ENCODE peak calls at places on chromosome X, in nine cellular contexts. One of them, this sample, is unnamed.

GRCh38 chrX:104105330-104105729 is 7.0 kb upstream of the ZCCHC18 start:
- DNase-seq in cardiac muscle cell: no peak
- DNase-seq in upper lobe of right lung: no peak
- DNase-seq in DND-41: no peak
- DNase-seq in tibial artery: no peak
- DNase-seq in bronchial epithelial cell: no peak
- DNase-seq in right atrium auricular region: no peak
- DNase-seq in lung: no peak
- DNase-seq in AG10803: no peak
- DNase-seq in this sample: no peak

GRCh38 chrX:132751043-132751690 is 207.3 kb downstream of the HS6ST2 start:
- DNase-seq in right atrium auricular region: no peak
- DNase-seq in tibial artery: no peak
- DNase-seq in bronchial epithelial cell: no peak
- DNase-seq in lung: no peak
- DNase-seq in AG10803: no peak
- DNase-seq in cardiac muscle cell: no peak
- DNase-seq in DND-41: peak
- DNase-seq in upper lobe of right lung: no peak
- DNase-seq in this sample: no peak

GRCh38 chrX:142359359-142359758 is 154.3 kb upstream of the MAGEC2 start:
- DNase-seq in lung: no peak
- DNase-seq in bronchial epithelial cell: no peak
- DNase-seq in cardiac muscle cell: no peak
- DNase-seq in DND-41: no peak
- DNase-seq in tibial artery: no peak
- DNase-seq in right atrium auricular region: no peak
- DNase-seq in upper lobe of right lung: no peak
- DNase-seq in AG10803: no peak
- DNase-seq in this sample: no peak

GRCh38 chrX:31603411-31604120 is 531.7 kb upstream of the FTHL17 start:
- DNase-seq in tibial artery: no peak
- DNase-seq in upper lobe of right lung: no peak
- DNase-seq in right atrium auricular region: no peak
- DNase-seq in bronchial epithelial cell: no peak
- DNase-seq in cardiac muscle cell: peak
- DNase-seq in lung: no peak
- DNase-seq in DND-41: no peak
- DNase-seq in AG10803: peak
- DNase-seq in this sample: no peak

GRCh38 chrX:120456973-120457372 is 12.1 kb downstream of the LAMP2 start:
- DNase-seq in cardiac muscle cell: no peak
- DNase-seq in tibial artery: no peak
- DNase-seq in bronchial epithelial cell: peak
- DNase-seq in AG10803: peak
- DNase-seq in DND-41: peak
- DNase-seq in right atrium auricular region: no peak
- DNase-seq in lung: no peak
- DNase-seq in upper lobe of right lung: no peak
- DNase-seq in this sample: no peak

GRCh38 chrX:23907106-23907495 is 637 bp downstream of the APOO start:
- DNase-seq in lung: no peak
- DNase-seq in upper lobe of right lung: no peak
- DNase-seq in tibial artery: no peak
- DNase-seq in right atrium auricular region: no peak
- DNase-seq in AG10803: no peak
- DNase-seq in bronchial epithelial cell: no peak
- DNase-seq in cardiac muscle cell: no peak
- DNase-seq in DND-41: no peak
- DNase-seq in this sample: no peak

GRCh38 chrX:630922-631496 is 418 bp downstream of the SHOX start:
- DNase-seq in AG10803: no peak
- DNase-seq in lung: no peak
- DNase-seq in tibial artery: no peak
- DNase-seq in cardiac muscle cell: no peak
- DNase-seq in upper lobe of right lung: no peak
- DNase-seq in DND-41: no peak
- DNase-seq in right atrium auricular region: no peak
- DNase-seq in bronchial epithelial cell: no peak
- DNase-seq in this sample: no peak

GRCh38 chrX:107730298-107730655 is 45.3 kb downstream of the TSC22D3 start:
- DNase-seq in lung: no peak
- DNase-seq in cardiac muscle cell: no peak
- DNase-seq in AG10803: no peak
- DNase-seq in bronchial epithelial cell: no peak
- DNase-seq in upper lobe of right lung: no peak
- DNase-seq in tibial artery: no peak
- DNase-seq in DND-41: no peak
- DNase-seq in right atrium auricular region: no peak
- DNase-seq in this sample: no peak

GRCh38 chrX:70481424-70481823 is 36.8 kb downstream of the DLG3 start:
- DNase-seq in DND-41: no peak
- DNase-seq in tibial artery: no peak
- DNase-seq in lung: no peak
- DNase-seq in bronchial epithelial cell: peak
- DNase-seq in upper lobe of right lung: no peak
- DNase-seq in right atrium auricular region: no peak
- DNase-seq in AG10803: no peak
- DNase-seq in cardiac muscle cell: peak
- DNase-seq in this sample: no peak

GRCh38 chrX:85992811-85993229 is 54.5 kb downstream of the CHM start:
- DNase-seq in DND-41: no peak
- DNase-seq in right atrium auricular region: no peak
- DNase-seq in lung: no peak
- DNase-seq in tibial artery: no peak
- DNase-seq in AG10803: peak
- DNase-seq in cardiac muscle cell: peak
- DNase-seq in bronchial epithelial cell: peak
- DNase-seq in upper lobe of right lung: no peak
- DNase-seq in this sample: no peak

GRCh38 chrX:129788527-129788926 is 8.8 kb downstream of the SASH3 start:
- DNase-seq in AG10803: no peak
- DNase-seq in bronchial epithelial cell: no peak
- DNase-seq in lung: no peak
- DNase-seq in cardiac muscle cell: no peak
- DNase-seq in upper lobe of right lung: no peak
- DNase-seq in DND-41: no peak
- DNase-seq in tibial artery: no peak
- DNase-seq in right atrium auricular region: no peak
- DNase-seq in this sample: no peak

GRCh38 chrX:72114306-72114705 is 17.4 kb downstream of the RTL5 start:
- DNase-seq in AG10803: no peak
- DNase-seq in right atrium auricular region: no peak
- DNase-seq in lung: no peak
- DNase-seq in DND-41: no peak
- DNase-seq in upper lobe of right lung: no peak
- DNase-seq in cardiac muscle cell: no peak
- DNase-seq in tibial artery: no peak
- DNase-seq in bronchial epithelial cell: no peak
- DNase-seq in this sample: no peak

GRCh38 chrX:40168183-40169015 is 70.6 kb upstream of the BCOR start:
- DNase-seq in lung: no peak
- DNase-seq in bronchial epithelial cell: no peak
- DNase-seq in DND-41: no peak
- DNase-seq in cardiac muscle cell: no peak
- DNase-seq in tibial artery: no peak
- DNase-seq in AG10803: no peak
- DNase-seq in right atrium auricular region: no peak
- DNase-seq in upper lobe of right lung: no peak
- DNase-seq in this sample: no peak

GRCh38 chrX:12701625-12702024 is 89.6 kb upstream of the PRPS2 start:
- DNase-seq in lung: peak
- DNase-seq in right atrium auricular region: no peak
- DNase-seq in DND-41: peak
- DNase-seq in cardiac muscle cell: peak
- DNase-seq in AG10803: peak
- DNase-seq in bronchial epithelial cell: peak
- DNase-seq in tibial artery: no peak
- DNase-seq in upper lobe of right lung: peak
- DNase-seq in this sample: no peak

DNA sequence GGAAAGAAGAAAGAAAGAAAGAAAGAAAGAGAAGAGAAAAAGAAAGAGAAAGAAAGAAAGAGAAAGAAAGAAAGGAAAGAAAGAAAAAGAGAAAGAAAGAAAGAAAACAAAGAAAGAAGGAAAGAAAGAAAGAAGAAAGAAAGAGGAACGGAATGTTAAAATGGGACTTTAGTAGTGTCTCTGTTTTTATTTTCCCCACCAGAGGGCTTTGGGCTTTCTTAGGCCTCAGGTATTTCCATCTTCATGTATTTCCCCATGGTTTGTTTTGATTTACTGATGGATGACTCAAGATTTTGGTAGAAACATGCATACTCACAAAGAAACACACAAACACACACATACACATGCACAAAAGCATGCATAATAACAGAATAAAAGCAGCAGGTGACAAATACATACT is 181.2 kb downstream of the AFF2 start:
- DNase-seq in cardiac muscle cell: no peak
- DNase-seq in tibial artery: no peak
- DNase-seq in DND-41: no peak
- DNase-seq in right atrium auricular region: no peak
- DNase-seq in AG10803: no peak
- DNase-seq in bronchial epithelial cell: no peak
- DNase-seq in lung: no peak
- DNase-seq in upper lobe of right lung: no peak
- DNase-seq in this sample: no peak
- TF ChIP-seq CTCF in cardiac muscle cell: no peak
- TF ChIP-seq CTCF in tibial artery: no peak
- TF ChIP-seq CTCF in DND-41: no peak
- TF ChIP-seq CTCF in right atrium auricular region: no peak
- TF ChIP-seq CTCF in AG10803: no peak
- TF ChIP-seq CTCF in bronchial epithelial cell: no peak
- TF ChIP-seq CTCF in lung: no peak
- TF ChIP-seq CTCF in upper lobe of right lung: no peak
- TF ChIP-seq CTCF in this sample: no peak

GRCh38 chrX:134374294-134374693 is 85.7 kb upstream of the HPRT1 start:
- DNase-seq in AG10803: no peak
- DNase-seq in cardiac muscle cell: peak
- DNase-seq in bronchial epithelial cell: peak
- DNase-seq in right atrium auricular region: no peak
- DNase-seq in DND-41: no peak
- DNase-seq in upper lobe of right lung: no peak
- DNase-seq in tibial artery: no peak
- DNase-seq in lung: no peak
- DNase-seq in this sample: no peak
- H3K4me3 ChIP-seq in AG10803: peak
- H3K4me3 ChIP-seq in cardiac muscle cell: peak
- H3K4me3 ChIP-seq in bronchial epithelial cell: peak
- H3K4me3 ChIP-seq in right atrium auricular region: peak
- H3K4me3 ChIP-seq in DND-41: peak
- H3K4me3 ChIP-seq in upper lobe of right lung: peak
- H3K4me3 ChIP-seq in tibial artery: peak
- H3K4me3 ChIP-seq in lung: no peak
- H3K4me3 ChIP-seq in this sample: peak

DNA sequence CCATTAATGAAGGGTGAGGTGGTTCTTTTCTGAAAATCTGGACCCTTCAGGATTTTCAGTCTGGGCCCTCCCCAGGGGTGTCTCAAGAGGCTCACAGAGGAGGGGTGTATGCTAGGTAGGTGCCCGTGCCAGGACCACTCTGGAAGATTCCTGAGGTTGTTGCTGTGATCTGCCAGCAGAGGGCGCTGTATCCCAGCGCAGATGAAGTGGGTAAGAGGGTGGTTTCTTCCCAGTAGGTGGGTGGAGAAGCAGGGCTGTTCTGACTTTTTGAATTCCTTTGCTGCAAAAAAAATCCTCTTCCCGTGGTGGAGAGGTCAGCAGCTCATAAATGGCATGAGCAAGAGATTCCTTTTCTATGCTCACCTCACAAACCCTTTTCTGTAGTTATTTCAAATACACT is 51.1 kb downstream of the SCML1 start:
- DNase-seq in right atrium auricular region: no peak
- DNase-seq in upper lobe of right lung: peak
- DNase-seq in AG10803: peak
- DNase-seq in lung: no peak
- DNase-seq in bronchial epithelial cell: peak
- DNase-seq in DND-41: peak
- DNase-seq in cardiac muscle cell: peak
- DNase-seq in tibial artery: no peak
- DNase-seq in this sample: no peak
- TF ChIP-seq CTCF in right atrium auricular region: peak
- TF ChIP-seq CTCF in upper lobe of right lung: peak
- TF ChIP-seq CTCF in AG10803: peak
- TF ChIP-seq CTCF in lung: peak
- TF ChIP-seq CTCF in bronchial epithelial cell: peak
- TF ChIP-seq CTCF in DND-41: peak
- TF ChIP-seq CTCF in cardiac muscle cell: peak
- TF ChIP-seq CTCF in tibial artery: peak
- TF ChIP-seq CTCF in this sample: peak

GRCh38 chrX:47633671-47634590 is 4.2 kb upstream of the CFP start:
- DNase-seq in lung: no peak
- DNase-seq in AG10803: no peak
- DNase-seq in bronchial epithelial cell: no peak
- DNase-seq in upper lobe of right lung: no peak
- DNase-seq in DND-41: no peak
- DNase-seq in tibial artery: no peak
- DNase-seq in cardiac muscle cell: no peak
- DNase-seq in right atrium auricular region: no peak
- DNase-seq in this sample: no peak

GRCh38 chrX:47634871-47635575 is 5.3 kb upstream of the CFP start:
- DNase-seq in AG10803: no peak
- DNase-seq in tibial artery: no peak
- DNase-seq in right atrium auricular region: no peak
- DNase-seq in upper lobe of right lung: no peak
- DNase-seq in cardiac muscle cell: no peak
- DNase-seq in lung: no peak
- DNase-seq in DND-41: no peak
- DNase-seq in bronchial epithelial cell: no peak
- DNase-seq in this sample: no peak

GRCh38 chrX:47632664-47633063 is 2.9 kb upstream of the CFP start:
- DNase-seq in AG10803: no peak
- DNase-seq in bronchial epithelial cell: no peak
- DNase-seq in lung: no peak
- DNase-seq in tibial artery: no peak
- DNase-seq in DND-41: no peak
- DNase-seq in right atrium auricular region: no peak
- DNase-seq in upper lobe of right lung: no peak
- DNase-seq in cardiac muscle cell: no peak
- DNase-seq in this sample: no peak

GRCh38 chrX:47638816-47639215 is 9.1 kb upstream of the CFP start:
- DNase-seq in tibial artery: no peak
- DNase-seq in upper lobe of right lung: no peak
- DNase-seq in bronchial epithelial cell: no peak
- DNase-seq in lung: no peak
- DNase-seq in cardiac muscle cell: no peak
- DNase-seq in AG10803: no peak
- DNase-seq in right atrium auricular region: no peak
- DNase-seq in DND-41: no peak
- DNase-seq in this sample: no peak

DNA sequence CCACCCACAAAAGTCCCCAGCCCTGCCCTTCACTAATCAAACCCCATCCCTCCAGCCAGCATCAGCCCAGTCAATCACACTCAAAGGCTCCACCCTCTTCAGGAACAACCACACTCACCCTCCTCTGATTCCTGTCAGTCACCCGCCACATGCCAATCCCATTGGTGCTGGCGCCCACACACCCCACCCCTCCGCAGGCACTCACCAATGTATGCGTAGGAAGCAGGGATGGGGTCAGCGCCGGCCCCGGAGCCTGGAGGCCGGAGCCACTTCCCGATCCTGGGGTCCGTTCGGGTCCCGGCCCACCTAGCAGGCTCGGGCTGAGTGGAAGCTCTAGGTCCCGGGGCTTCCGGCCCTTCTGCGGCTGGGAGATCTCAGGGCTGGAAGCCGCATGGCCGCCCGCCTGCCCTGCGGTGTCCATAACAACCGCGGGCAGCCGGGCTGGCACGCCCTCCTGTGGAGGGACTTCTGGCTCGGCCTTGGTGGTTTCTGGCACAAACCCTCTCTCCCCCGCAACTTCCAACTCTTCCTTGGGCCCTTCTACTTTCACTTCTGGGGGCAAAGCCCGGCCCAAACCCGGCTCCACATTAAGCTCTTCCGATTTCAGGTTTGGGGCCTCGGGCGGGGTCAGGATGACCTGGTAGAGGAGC is 7.9 kb upstream of the CFP start:
- DNase-seq in bronchial epithelial cell: peak
- DNase-seq in cardiac muscle cell: peak
- DNase-seq in tibial artery: peak
- DNase-seq in lung: peak
- DNase-seq in AG10803: no peak
- DNase-seq in upper lobe of right lung: peak
- DNase-seq in right atrium auricular region: no peak
- DNase-seq in DND-41: no peak
- DNase-seq in this sample: no peak
- H3K4me3 ChIP-seq in bronchial epithelial cell: peak
- H3K4me3 ChIP-seq in cardiac muscle cell: no peak
- H3K4me3 ChIP-seq in tibial artery: no peak
- H3K4me3 ChIP-seq in lung: no peak
- H3K4me3 ChIP-seq in AG10803: no peak
- H3K4me3 ChIP-seq in upper lobe of right lung: peak
- H3K4me3 ChIP-seq in right atrium auricular region: no peak
- H3K4me3 ChIP-seq in DND-41: no peak
- H3K4me3 ChIP-seq in this sample: no peak

This sample was measured in AG04449.